ENCODE peak calls at places on chromosome 12, in five cellular contexts. C is H1, M is suprapubic skin, F is GM23338, T is upper lobe of left lung. G is an unnamed sample.

GRCh38 chr12:99911076-99911475 is 73.7 kb downstream of the ANKS1B start:
- DNase-seq in F (no peak), M (no peak), T (no peak), C (no peak), G (no peak)

GRCh38 chr12:103273645-103274044 is 222.1 kb downstream of the C12orf42 start:
- DNase-seq in T (no peak), C (no peak), F (no peak), M (no peak), G (no peak)

GRCh38 chr12:67727652-67728295 is 79.2 kb downstream of the DYRK2 start:
- DNase-seq in F (no peak), C (no peak), T (no peak), M (no peak), G (no peak)

GRCh38 chr12:94660436-94660835 is 10.1 kb upstream of the TMCC3 start:
- DNase-seq in M (no peak), T (no peak), C (no peak), F (no peak), G (no peak)

GRCh38 chr12:124278389-124279101 is 16.3 kb upstream of the RFLNA start:
- DNase-seq in M (no peak), F (no peak), C (no peak), T (no peak), G (no peak)

GRCh38 chr12:90280033-90280432 is 571.4 kb upstream of the ATP2B1 start:
- DNase-seq in F (no peak), T (no peak), M (no peak), C (no peak), G (no peak)

GRCh38 chr12:88472775-88473174 is 107.5 kb downstream of the KITLG start:
- DNase-seq in C (no peak), M (no peak), F (no peak), T (no peak), G (no peak)

GRCh38 chr12:67772276-67773169 is 124.0 kb downstream of the DYRK2 start:
- DNase-seq in C (peak), F (peak), M (no peak), T (no peak), G (no peak)

GRCh38 chr12:70487440-70487839 is 121.3 kb downstream of the KCNMB4 start:
- DNase-seq in M (no peak), F (no peak), T (no peak), C (no peak), G (no peak)

GRCh38 chr12:48189331-48190125 is 6.1 kb downstream of the CCDC184 start:
- DNase-seq in M (no peak), C (no peak), F (peak), T (no peak), G (no peak)

GRCh38 chr12:108423486-108423885 is 84.4 kb upstream of the CMKLR1 start:
- DNase-seq in F (no peak), M (no peak), T (no peak), C (no peak), G (no peak)

GRCh38 chr12:118358607-118359540 is 13.8 kb downstream of the TAOK3 start:
- DNase-seq in M (no peak), F (no peak), T (no peak), C (no peak), G (no peak)

GRCh38 chr12:49728446-49728845 is 12.9 kb upstream of the TMBIM6 start:
- DNase-seq in M (no peak), F (no peak), T (no peak), C (no peak), G (no peak)

GRCh38 chr12:62800707-62801400 is 134.1 kb downstream of the PPM1H start:
- DNase-seq in T (no peak), C (no peak), F (no peak), M (no peak), G (no peak)

GRCh38 chr12:57632369-57632897 is 568 bp downstream of the B4GALNT1 start:
- DNase-seq in M (peak), C (no peak), T (peak), F (peak), G (no peak)

GRCh38 chr12:94753071-94753779 is 102.9 kb upstream of the TMCC3 start:
- DNase-seq in M (no peak), T (no peak), C (no peak), F (peak), G (no peak)

GRCh38 chr12:981176-981828 is 9.7 kb upstream of the ERC1 start:
- DNase-seq in F (no peak), M (no peak), C (no peak), T (no peak), G (no peak)

GRCh38 chr12:130761537-130762318 is 45.6 kb upstream of the RIMBP2 start:
- DNase-seq in F (peak), M (no peak), C (no peak), T (no peak), G (peak)

GRCh38 chr12:118714051-118714460 is 267.3 kb upstream of the SRRM4 start:
- DNase-seq in C (peak), M (no peak), F (peak), T (no peak), G (no peak)

GRCh38 chr12:130711751-130712150 is 4.3 kb downstream of the RIMBP2 start:
- DNase-seq in M (no peak), T (no peak), C (no peak), F (no peak), G (no peak)

GRCh38 chr12:87383705-87384104 is 645.5 kb downstream of the C12orf50 start:
- DNase-seq in T (no peak), C (no peak), F (no peak), M (no peak), G (no peak)

GRCh38 chr12:64687816-64688599 is 71.2 kb downstream of the GNS start:
- DNase-seq in F (no peak), T (no peak), M (no peak), C (no peak), G (no peak)

GRCh38 chr12:10190558-10191388 is 11.9 kb downstream of the TMEM52B start:
- DNase-seq in F (peak), M (no peak), C (no peak), T (no peak), G (no peak)

GRCh38 chr12:7395950-7396349 is 48.0 kb downstream of the CD163L1 start:
- DNase-seq in C (no peak), M (no peak), F (no peak), T (no peak), G (no peak)

GRCh38 chr12:97229036-97229435 is 233.6 kb upstream of the RMST start:
- DNase-seq in F (no peak), M (no peak), C (no peak), T (no peak), G (no peak)

GRCh38 chr12:93379432-93380308 is 1.9 kb downstream of the NUDT4 start:
- DNase-seq in T (no peak), M (no peak), C (no peak), F (no peak), G (no peak)

GRCh38 chr12:98341021-98341420 is 174.4 kb upstream of the TMPO start:
- DNase-seq in T (no peak), F (no peak), C (no peak), M (no peak), G (no peak)

GRCh38 chr12:74945771-74946198 is 263.9 kb downstream of the KCNC2 start:
- DNase-seq in T (no peak), C (no peak), M (no peak), F (no peak), G (no peak)

GRCh38 chr12:95237315-95237714 is 19.7 kb downstream of the VEZT start:
- DNase-seq in F (no peak), T (no peak), M (no peak), C (no peak), G (no peak)

GRCh38 chr12:31506907-31507306 is 84.0 kb downstream of the DENND5B start:
- DNase-seq in M (no peak), C (peak), F (peak), T (no peak), G (no peak)

GRCh38 chr12:15044461-15044860 is 71.6 kb downstream of the PDE6H start:
- DNase-seq in T (no peak), C (no peak), F (no peak), M (no peak), G (no peak)

GRCh38 chr12:113664224-113664681 is 192.6 kb upstream of the LHX5 start:
- DNase-seq in M (no peak), F (no peak), T (no peak), C (no peak), G (no peak)

GRCh38 chr12:51323966-51324895 is at the start of gene BIN2:
- DNase-seq in T (peak), C (no peak), M (peak), F (no peak), G (peak)

GRCh38 chr12:54571166-54571856 is 17.1 kb downstream of the PPP1R1A start:
- DNase-seq in F (peak), C (no peak), M (no peak), T (no peak), G (no peak)

DNA sequence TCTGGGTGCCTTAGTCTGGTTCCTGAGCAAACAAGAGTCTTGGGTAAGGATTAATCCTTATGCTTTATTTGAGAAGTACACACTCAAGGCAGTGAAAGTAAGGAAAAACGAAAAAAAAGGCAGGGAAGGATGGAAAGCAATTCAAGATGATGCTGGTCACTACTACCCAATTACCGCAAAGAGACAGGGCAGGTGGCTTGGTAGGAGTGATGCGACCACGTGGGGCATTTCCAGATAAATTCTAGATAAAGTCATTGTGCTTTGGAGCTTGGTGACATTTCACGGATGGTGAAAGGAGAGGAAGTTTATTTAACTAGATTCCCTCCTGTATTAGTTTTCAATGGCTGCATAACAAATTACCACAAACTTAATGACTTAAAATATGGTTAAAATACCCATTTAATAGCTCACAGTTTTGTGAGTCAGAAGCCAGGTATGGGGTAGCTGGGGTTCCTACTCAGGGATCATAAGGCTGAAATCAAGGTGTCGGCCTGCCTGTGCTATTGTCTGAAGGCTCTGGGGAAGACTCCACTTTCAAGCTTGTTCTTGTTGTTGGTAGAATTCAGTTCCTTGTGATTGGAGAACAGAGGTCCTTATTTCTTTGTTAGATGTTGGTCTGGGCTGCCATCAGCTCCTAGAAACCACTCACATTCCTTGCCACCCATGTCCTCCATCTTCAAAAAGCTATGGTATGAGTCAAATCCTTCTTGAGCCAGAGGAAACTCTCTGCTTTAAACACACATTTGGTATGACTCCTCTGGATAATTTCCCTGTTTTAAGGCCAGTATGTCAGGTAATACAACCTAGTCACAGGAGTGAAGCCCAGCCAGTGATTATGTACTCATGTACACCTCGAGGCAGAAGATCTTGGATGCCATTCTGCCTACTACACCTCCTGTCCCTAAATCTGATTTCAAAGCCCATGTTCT is 5.6 kb upstream of the HMGA2 start:
- DNase-seq in M (no peak), F (no peak), C (no peak), T (no peak), G (no peak)
- TF ChIP-seq POLR2AphosphoS5 in M (no peak), F (no peak), C (no peak), T (no peak), G (no peak)

DNA sequence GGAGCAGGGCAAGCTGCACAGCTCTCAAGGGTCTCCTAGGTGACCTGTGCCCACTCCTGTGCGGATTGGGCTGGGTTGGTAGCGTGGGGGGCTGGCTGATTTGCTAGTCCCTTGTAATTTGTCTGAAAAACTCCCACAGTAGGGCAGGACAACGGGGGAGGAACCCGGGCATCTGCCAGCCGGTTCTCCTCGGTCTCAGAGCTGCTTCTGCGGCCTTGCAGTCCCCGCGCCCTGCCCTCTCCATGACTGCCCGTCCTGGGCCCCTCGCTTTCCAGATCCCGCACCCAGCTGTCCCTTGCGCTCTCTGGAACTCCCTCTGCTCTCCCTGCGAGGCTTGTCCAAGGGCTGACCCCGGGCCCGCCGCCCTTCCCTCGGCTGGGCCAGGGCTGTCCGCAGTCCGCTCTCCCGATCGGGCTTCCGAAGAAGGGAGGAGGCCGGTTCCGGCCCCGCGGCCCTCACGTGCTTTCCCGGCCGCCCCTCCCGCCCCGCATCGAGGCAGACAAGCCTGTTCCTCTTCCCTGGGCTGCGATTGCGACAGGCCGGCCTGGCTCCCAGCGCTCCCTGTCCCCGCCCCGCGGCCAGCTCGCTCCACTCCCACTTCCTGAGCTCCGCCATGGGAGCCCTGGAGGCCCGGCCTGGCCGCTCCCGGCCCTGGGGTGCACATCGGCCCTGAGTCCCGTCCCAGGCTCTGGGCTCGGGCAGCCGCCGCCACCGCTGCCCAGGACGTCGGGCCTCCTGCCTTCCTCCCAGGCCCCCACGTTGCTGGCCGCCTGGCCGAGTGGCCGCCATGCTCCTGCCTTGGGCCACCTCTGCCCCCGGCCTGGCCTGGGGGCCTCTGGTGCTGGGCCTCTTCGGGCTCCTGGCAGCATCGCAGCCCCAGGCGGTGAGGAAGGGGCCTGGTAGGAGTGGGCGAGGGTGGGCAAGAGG is at the start of gene LTBR:
- DNase-seq in F (peak), T (peak), C (no peak), M (peak), G (peak)
- TF ChIP-seq POLR2AphosphoS5 in F (no peak), T (peak), C (no peak), M (peak), G (peak)

GRCh38 chr12:69345077-69345476 is 3.1 kb upstream of the LYZ start:
- DNase-seq in M (no peak), C (no peak), T (no peak), F (no peak), G (no peak)
- TF ChIP-seq POLR2AphosphoS5 in M (no peak), C (no peak), T (no peak), F (no peak), G (no peak)

DNA sequence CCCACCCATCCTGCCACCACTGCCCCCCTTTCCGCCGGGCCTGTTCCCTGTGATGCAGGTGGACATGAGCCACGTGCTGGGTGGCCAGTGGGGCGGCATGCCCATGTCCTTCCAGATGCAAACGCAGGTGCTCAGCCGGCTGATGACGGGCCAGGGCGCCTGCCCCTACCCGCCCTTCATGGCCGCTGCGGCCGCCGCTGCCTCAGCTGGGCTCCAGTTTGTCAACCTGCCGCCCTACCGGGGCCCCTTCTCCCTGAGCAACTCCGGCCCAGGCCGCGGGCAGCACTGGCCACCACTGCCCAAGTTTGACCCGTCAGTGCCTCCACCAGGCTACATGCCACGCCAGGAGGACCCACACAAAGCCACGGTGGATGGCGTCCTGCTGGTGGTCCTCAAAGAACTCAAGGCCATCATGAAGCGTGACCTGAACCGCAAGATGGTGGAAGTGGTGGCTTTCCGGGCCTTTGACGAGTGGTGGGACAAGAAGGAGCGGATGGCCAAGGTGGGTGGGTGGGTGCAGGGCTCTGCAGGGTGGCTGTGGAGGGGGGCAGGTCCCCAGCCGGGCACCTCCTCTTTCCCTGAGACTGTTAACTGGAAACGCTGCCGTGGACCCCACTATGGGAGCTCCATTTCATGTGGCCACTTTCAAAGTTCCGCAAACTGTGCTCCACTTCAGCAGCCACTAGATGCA is 10.8 kb downstream of the SETD1B start:
- DNase-seq in M (no peak), F (no peak), C (no peak), T (peak), G (peak)
- TF ChIP-seq POLR2AphosphoS5 in M (no peak), F (no peak), C (no peak), T (no peak), G (no peak)

G was measured in spleen.